ENCODE peak calls at places on chromosomes 12 and 14, in five cellular contexts. One of them, this sample, is unnamed.

GRCh38 chr12:119544780-119545625 is 48.6 kb upstream of the TMEM233 start:
- DNase-seq in HCT116: peak
- DNase-seq in HepG2: peak
- DNase-seq in K562: peak
- DNase-seq in GM12878: peak
- DNase-seq in this sample: peak

GRCh38 chr12:104827587-104827986 is 130.5 kb downstream of the SLC41A2 start:
- DNase-seq in HCT116: no peak
- DNase-seq in HepG2: no peak
- DNase-seq in K562: peak
- DNase-seq in GM12878: no peak
- DNase-seq in this sample: peak

GRCh38 chr12:119835068-119835467 is 42.1 kb downstream of the CIT start:
- DNase-seq in HCT116: no peak
- DNase-seq in HepG2: no peak
- DNase-seq in K562: no peak
- DNase-seq in GM12878: no peak
- DNase-seq in this sample: no peak

GRCh38 chr12:102869571-102869970 is 47.5 kb downstream of the PAH start:
- DNase-seq in HCT116: no peak
- DNase-seq in HepG2: no peak
- DNase-seq in K562: no peak
- DNase-seq in GM12878: no peak
- DNase-seq in this sample: no peak

GRCh38 chr12:17381211-17381610 is 708.8 kb downstream of the RERGL start:
- DNase-seq in HCT116: no peak
- DNase-seq in HepG2: no peak
- DNase-seq in K562: no peak
- DNase-seq in GM12878: no peak
- DNase-seq in this sample: no peak

GRCh38 chr12:129195081-129195480 is 341.8 kb downstream of the GLT1D1 start:
- DNase-seq in HCT116: no peak
- DNase-seq in HepG2: no peak
- DNase-seq in K562: no peak
- DNase-seq in GM12878: no peak
- DNase-seq in this sample: no peak

GRCh38 chr14:63361790-63362189 is 43.1 kb upstream of the GPHB5 start:
- DNase-seq in HCT116: no peak
- DNase-seq in HepG2: no peak
- DNase-seq in K562: no peak
- DNase-seq in GM12878: no peak
- DNase-seq in this sample: no peak

GRCh38 chr12:7282844-7283243 is 21.0 kb upstream of the ACSM4 start:
- DNase-seq in HCT116: no peak
- DNase-seq in HepG2: no peak
- DNase-seq in K562: no peak
- DNase-seq in GM12878: peak
- DNase-seq in this sample: no peak

GRCh38 chr12:27545666-27546065 is 21.7 kb downstream of the PPFIBP1 start:
- DNase-seq in HCT116: no peak
- DNase-seq in HepG2: no peak
- DNase-seq in K562: no peak
- DNase-seq in GM12878: no peak
- DNase-seq in this sample: no peak

GRCh38 chr14:35806006-35806907 is 2.8 kb downstream of the RALGAPA1 start:
- DNase-seq in HCT116: no peak
- DNase-seq in HepG2: peak
- DNase-seq in K562: no peak
- DNase-seq in GM12878: no peak
- DNase-seq in this sample: no peak

GRCh38 chr14:35807131-35807961 is 1.7 kb downstream of the RALGAPA1 start:
- DNase-seq in HCT116: no peak
- DNase-seq in HepG2: peak
- DNase-seq in K562: no peak
- DNase-seq in GM12878: no peak
- DNase-seq in this sample: no peak

GRCh38 chr14:35809597-35809996 is 502 bp upstream of the RALGAPA1 start:
- DNase-seq in HCT116: no peak
- DNase-seq in HepG2: no peak
- DNase-seq in K562: no peak
- DNase-seq in GM12878: no peak
- DNase-seq in this sample: no peak

GRCh38 chr14:35810963-35811362 is 1.9 kb upstream of the RALGAPA1 start:
- DNase-seq in HCT116: no peak
- DNase-seq in HepG2: no peak
- DNase-seq in K562: no peak
- DNase-seq in GM12878: no peak
- DNase-seq in this sample: no peak

GRCh38 chr14:35808076-35808657 is 928 bp downstream of the RALGAPA1 start:
- DNase-seq in HCT116: no peak
- DNase-seq in HepG2: no peak
- DNase-seq in K562: peak
- DNase-seq in GM12878: no peak
- DNase-seq in this sample: no peak
- TF ChIP-seq SP1 in HCT116: no peak
- TF ChIP-seq SP1 in HepG2: no peak
- TF ChIP-seq SP1 in K562: no peak
- TF ChIP-seq SP1 in GM12878: no peak
- TF ChIP-seq SP1 in this sample: no peak

GRCh38 chr14:70642313-70643235 is 858 bp downstream of the TTC9 start:
- DNase-seq in HCT116: no peak
- DNase-seq in HepG2: no peak
- DNase-seq in K562: no peak
- DNase-seq in GM12878: no peak
- DNase-seq in this sample: no peak

GRCh38 chr14:70640938-70641547 is 673 bp upstream of the TTC9 start:
- DNase-seq in HCT116: no peak
- DNase-seq in HepG2: no peak
- DNase-seq in K562: no peak
- DNase-seq in GM12878: peak
- DNase-seq in this sample: peak

GRCh38 chr14:70635971-70636595 is 5.6 kb upstream of the TTC9 start:
- DNase-seq in HCT116: peak
- DNase-seq in HepG2: peak
- DNase-seq in K562: no peak
- DNase-seq in GM12878: no peak
- DNase-seq in this sample: no peak

GRCh38 chr14:70641548-70642312 is at the start of gene TTC9:
- DNase-seq in HCT116: no peak
- DNase-seq in HepG2: no peak
- DNase-seq in K562: peak
- DNase-seq in GM12878: no peak
- DNase-seq in this sample: no peak

DNA sequence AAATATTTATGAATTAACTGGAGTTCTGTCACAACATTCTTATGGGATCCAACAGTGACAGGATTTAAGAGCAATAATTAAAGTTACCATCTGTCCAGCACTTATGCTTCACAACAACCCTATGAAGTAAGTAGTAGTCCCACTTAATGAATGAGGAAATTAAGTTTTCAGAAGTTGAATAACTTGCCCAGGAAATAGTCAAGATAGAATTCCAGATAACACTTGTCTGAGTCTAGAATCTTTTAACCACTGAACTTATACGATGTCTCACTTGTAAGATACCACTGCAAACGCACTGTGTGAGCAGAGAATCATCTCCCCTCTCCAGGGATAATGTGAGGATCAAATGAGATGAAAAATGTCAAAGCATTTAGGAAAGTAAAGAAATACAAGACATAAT is 3.3 kb upstream of the TTC9 start:
- DNase-seq in HCT116: no peak
- DNase-seq in HepG2: no peak
- DNase-seq in K562: no peak
- DNase-seq in GM12878: no peak
- DNase-seq in this sample: no peak
- TF ChIP-seq CEBPB in HCT116: no peak
- TF ChIP-seq CEBPB in HepG2: no peak
- TF ChIP-seq CEBPB in K562: no peak
- TF ChIP-seq CEBPB in GM12878: no peak
- TF ChIP-seq CEBPB in this sample: no peak

DNA sequence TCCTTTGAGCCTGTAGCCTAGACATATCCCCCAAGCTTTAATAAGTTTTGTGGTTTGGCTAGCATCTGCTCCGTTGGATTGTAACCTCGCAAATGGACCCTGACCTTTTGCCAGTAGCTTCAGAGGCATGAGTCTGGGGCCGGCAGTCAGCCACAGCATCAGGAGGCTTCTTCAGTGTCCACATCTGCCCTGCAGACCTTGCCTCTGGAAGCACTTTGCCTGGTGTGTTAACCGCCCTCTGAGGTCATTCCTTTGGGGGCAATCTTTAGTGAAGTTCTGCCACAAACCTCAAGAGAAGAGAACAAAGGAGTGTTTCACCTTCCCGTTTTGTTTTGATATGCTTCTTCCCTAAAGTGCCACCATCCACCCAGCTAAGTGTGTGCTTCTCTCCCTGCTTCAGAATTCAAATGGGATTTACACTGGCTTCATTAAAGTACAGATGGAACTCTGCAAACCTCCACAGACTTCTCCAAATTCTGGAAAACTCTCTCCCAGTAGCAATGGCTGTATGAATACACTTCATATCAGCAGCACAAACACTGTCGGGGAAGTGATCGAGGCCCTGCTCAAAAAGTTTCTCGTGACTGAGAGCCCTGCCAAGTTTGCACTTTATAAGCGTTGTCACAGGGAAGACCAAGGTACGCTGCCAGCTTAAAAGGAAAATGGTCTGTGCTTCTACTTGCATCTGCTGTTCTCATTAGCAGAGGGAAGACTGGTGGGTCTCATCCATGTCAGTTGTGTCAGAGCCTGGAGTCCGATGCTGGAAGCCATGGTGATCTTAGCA is 71.2 kb downstream of the GNS start:
- DNase-seq in HCT116: no peak
- DNase-seq in HepG2: peak
- DNase-seq in K562: no peak
- DNase-seq in GM12878: no peak
- DNase-seq in this sample: no peak
- TF ChIP-seq SP1 in HCT116: no peak
- TF ChIP-seq SP1 in HepG2: no peak
- TF ChIP-seq SP1 in K562: no peak
- TF ChIP-seq SP1 in GM12878: no peak
- TF ChIP-seq SP1 in this sample: no peak

GRCh38 chr12:113435367-113435766 is 13.2 kb downstream of the SDSL start:
- DNase-seq in HCT116: no peak
- DNase-seq in HepG2: no peak
- DNase-seq in K562: no peak
- DNase-seq in GM12878: no peak
- DNase-seq in this sample: no peak

GRCh38 chr12:113436993-113437728 is 15.0 kb downstream of the SDSL start:
- DNase-seq in HCT116: no peak
- DNase-seq in HepG2: no peak
- DNase-seq in K562: no peak
- DNase-seq in GM12878: no peak
- DNase-seq in this sample: no peak

GRCh38 chr12:113428482-113428881 is 6.3 kb downstream of the SDSL start:
- DNase-seq in HCT116: no peak
- DNase-seq in HepG2: no peak
- DNase-seq in K562: no peak
- DNase-seq in GM12878: no peak
- DNase-seq in this sample: no peak

GRCh38 chr12:113436586-113436985 is 14.4 kb downstream of the SDSL start:
- DNase-seq in HCT116: no peak
- DNase-seq in HepG2: no peak
- DNase-seq in K562: no peak
- DNase-seq in GM12878: no peak
- DNase-seq in this sample: no peak

GRCh38 chr12:113432976-113433375 is 10.8 kb downstream of the SDSL start:
- DNase-seq in HCT116: no peak
- DNase-seq in HepG2: no peak
- DNase-seq in K562: no peak
- DNase-seq in GM12878: no peak
- DNase-seq in this sample: no peak
- TF ChIP-seq CEBPB in HCT116: no peak
- TF ChIP-seq CEBPB in HepG2: no peak
- TF ChIP-seq CEBPB in K562: no peak
- TF ChIP-seq CEBPB in GM12878: no peak
- TF ChIP-seq CEBPB in this sample: no peak

DNA sequence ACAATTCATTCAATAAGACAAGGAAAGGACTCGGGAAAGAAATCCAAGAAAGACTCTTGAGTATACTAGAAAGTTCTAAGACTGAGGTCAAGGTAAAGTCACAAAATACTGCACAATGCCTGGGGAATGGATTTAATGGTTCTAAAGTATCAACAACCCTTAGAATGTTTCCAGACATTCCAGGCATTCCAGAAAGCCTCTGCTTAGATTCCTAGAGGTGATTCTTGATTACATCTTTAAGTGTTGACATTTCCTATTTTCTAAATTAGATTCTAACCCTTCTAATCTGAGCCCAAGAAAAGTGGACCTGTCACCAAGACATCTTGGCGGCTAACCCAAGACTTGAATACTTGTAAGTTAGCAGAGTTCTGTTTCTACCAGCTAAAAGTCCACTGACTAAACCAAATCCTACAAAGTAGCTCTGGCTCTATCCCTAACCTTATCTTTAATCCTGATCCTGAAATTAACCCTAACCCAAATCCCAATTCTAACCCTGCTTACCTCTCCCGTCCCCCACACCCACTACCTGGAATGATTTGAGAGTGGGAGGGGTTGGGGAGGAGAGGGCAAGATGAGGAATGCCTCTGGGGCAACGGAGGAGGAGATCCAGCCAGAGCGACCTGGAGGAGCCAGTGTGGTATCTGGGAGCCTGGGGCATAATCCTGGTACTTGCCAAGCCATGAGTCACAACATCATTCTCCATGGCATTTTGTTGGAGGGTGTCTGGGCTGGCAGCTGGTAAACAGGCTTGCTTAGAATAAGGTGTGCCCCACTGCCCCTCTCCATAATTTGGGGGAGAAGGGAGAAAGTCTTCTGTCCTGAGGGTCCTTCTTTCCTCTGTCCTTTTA is 93.4 kb upstream of the HOXC13 start:
- DNase-seq in HCT116: no peak
- DNase-seq in HepG2: no peak
- DNase-seq in K562: no peak
- DNase-seq in GM12878: no peak
- DNase-seq in this sample: no peak
- TF ChIP-seq SP1 in HCT116: no peak
- TF ChIP-seq SP1 in HepG2: no peak
- TF ChIP-seq SP1 in K562: no peak
- TF ChIP-seq SP1 in GM12878: no peak
- TF ChIP-seq SP1 in this sample: no peak

GRCh38 chr14:37139710-37140109 is 32.7 kb downstream of the SLC25A21 start:
- DNase-seq in HCT116: no peak
- DNase-seq in HepG2: no peak
- DNase-seq in K562: no peak
- DNase-seq in GM12878: no peak
- DNase-seq in this sample: no peak

GRCh38 chr14:37144729-37145363 is 27.6 kb downstream of the SLC25A21 start:
- DNase-seq in HCT116: no peak
- DNase-seq in HepG2: no peak
- DNase-seq in K562: no peak
- DNase-seq in GM12878: no peak
- DNase-seq in this sample: no peak

GRCh38 chr14:37142835-37143499 is 29.4 kb downstream of the SLC25A21 start:
- DNase-seq in HCT116: no peak
- DNase-seq in HepG2: peak
- DNase-seq in K562: no peak
- DNase-seq in GM12878: no peak
- DNase-seq in this sample: no peak

GRCh38 chr14:37143500-37143874 is 28.9 kb downstream of the SLC25A21 start:
- DNase-seq in HCT116: no peak
- DNase-seq in HepG2: no peak
- DNase-seq in K562: no peak
- DNase-seq in GM12878: no peak
- DNase-seq in this sample: no peak

GRCh38 chr14:37140176-37140575 is 32.2 kb downstream of the SLC25A21 start:
- DNase-seq in HCT116: no peak
- DNase-seq in HepG2: no peak
- DNase-seq in K562: no peak
- DNase-seq in GM12878: no peak
- DNase-seq in this sample: no peak
- TF ChIP-seq CEBPB in HCT116: no peak
- TF ChIP-seq CEBPB in HepG2: no peak
- TF ChIP-seq CEBPB in K562: no peak
- TF ChIP-seq CEBPB in GM12878: no peak
- TF ChIP-seq CEBPB in this sample: no peak